ENCODE peak calls at places on chromosomes 4 and X, in six cellular contexts. X is Karpas-422, G is heart left ventricle, M is T-helper 1 cell, J is ACHN, I is adipocyte. P is an unnamed sample.

GRCh38 chrX:16870861-16871584 is 861 bp upstream of the RBBP7 start:
- DNase-seq in X (peak; percentile 44), G (peak; percentile 8), M (no peak), J (no peak), I (peak; percentile 52), P (peak; percentile 32)

GRCh38 chrX:40570346-40571093 is 10.2 kb upstream of the ATP6AP2 start:
- DNase-seq in X (no peak), G (no peak), M (no peak), J (no peak), I (no peak), P (no peak)

GRCh38 chr4:143819029-143819428 is 86.3 kb downstream of the GYPE start:
- DNase-seq in X (no peak), G (no peak), M (no peak), J (no peak), I (no peak), P (no peak)

GRCh38 chr4:166422475-166422874 is 549.4 kb downstream of the TLL1 start:
- DNase-seq in X (no peak), G (no peak), M (no peak), J (peak; percentile 21), I (peak; percentile 39), P (no peak)

GRCh38 chr4:142567199-142567598 is 278.9 kb downstream of the INPP4B start:
- DNase-seq in X (no peak), G (no peak), M (peak; percentile 56), J (no peak), I (no peak), P (no peak)

GRCh38 chrX:142616636-142617035 is 409.1 kb upstream of the SPANXN4 start:
- DNase-seq in X (no peak), G (no peak), M (no peak), J (no peak), I (no peak), P (no peak)

GRCh38 chrX:72201836-72202536 is 20.4 kb downstream of the PIN4 start:
- DNase-seq in X (peak; percentile 37), G (no peak), M (no peak), J (peak; percentile 67), I (peak; percentile 67), P (no peak)

GRCh38 chr4:14028862-14029261 is 401.3 kb upstream of the BOD1L1 start:
- DNase-seq in X (no peak), G (no peak), M (no peak), J (no peak), I (no peak), P (peak; percentile 32)

GRCh38 chrX:119698835-119699234 is 5.9 kb upstream of the SEPTIN6 start:
- DNase-seq in X (peak; percentile 73), G (no peak), M (no peak), J (peak; percentile 53), I (peak; percentile 79), P (no peak)

GRCh38 chrX:46750829-46751228 is 8.1 kb downstream of the SLC9A7 start:
- DNase-seq in X (no peak), G (no peak), M (no peak), J (no peak), I (no peak), P (no peak)

GRCh38 chrX:103817502-103817901 is 14.6 kb downstream of the RAB9B start:
- DNase-seq in X (peak; percentile 91), G (no peak), M (peak; percentile 22), J (peak; percentile 37), I (peak; percentile 79), P (no peak)

GRCh38 chr4:184599492-184600135 is 49.6 kb downstream of the CASP3 start:
- DNase-seq in X (no peak), G (no peak), M (no peak), J (peak; percentile 27), I (peak; percentile 29), P (no peak)